ENCODE peak calls at places on chromosome 1, in six cellular contexts. One of them, this sample, is unnamed. For H3K4me1 and H3K27me3, the result is how much of the 10 kb centered on the place peaks cover.

GRCh38 chr1:78375996-78376395 is 114.8 kb upstream of the PTGFR start:
- DNase-seq in endodermal cell: no peak
- DNase-seq in spleen: no peak
- DNase-seq in tibial nerve: no peak
- DNase-seq in HepG2: no peak
- DNase-seq in H9: no peak
- DNase-seq in this sample: no peak

GRCh38 chr1:155529109-155529508 is 33.5 kb downstream of the ASH1L start:
- DNase-seq in spleen: no peak
- DNase-seq in H9: no peak
- DNase-seq in tibial nerve: no peak
- DNase-seq in endodermal cell: no peak
- DNase-seq in HepG2: no peak
- DNase-seq in this sample: no peak

GRCh38 chr1:243264718-243265117 is 8.9 kb downstream of the SDCCAG8 start:
- DNase-seq in tibial nerve: no peak
- DNase-seq in endodermal cell: no peak
- DNase-seq in H9: no peak
- DNase-seq in spleen: no peak
- DNase-seq in HepG2: no peak
- DNase-seq in this sample: no peak

GRCh38 chr1:63882048-63882704 is 108.4 kb downstream of the ROR1 start:
- DNase-seq in tibial nerve: no peak
- DNase-seq in endodermal cell: no peak
- DNase-seq in H9: no peak
- DNase-seq in HepG2: no peak
- DNase-seq in spleen: no peak
- DNase-seq in this sample: no peak

GRCh38 chr1:156667968-156668709 is 9.1 kb downstream of the NES start:
- DNase-seq in endodermal cell: peak
- DNase-seq in spleen: no peak
- DNase-seq in H9: peak
- DNase-seq in HepG2: no peak
- DNase-seq in tibial nerve: no peak
- DNase-seq in this sample: no peak

GRCh38 chr1:211630236-211631081 is 45.0 kb downstream of the NEK2 start:
- DNase-seq in H9: peak
- DNase-seq in endodermal cell: peak
- DNase-seq in spleen: peak
- DNase-seq in tibial nerve: no peak
- DNase-seq in HepG2: peak
- DNase-seq in this sample: no peak

GRCh38 chr1:225921734-225922709 is 2.0 kb downstream of the PYCR2 start:
- DNase-seq in H9: no peak
- DNase-seq in spleen: no peak
- DNase-seq in HepG2: no peak
- DNase-seq in endodermal cell: no peak
- DNase-seq in tibial nerve: no peak
- DNase-seq in this sample: no peak

GRCh38 chr1:220432408-220432807 is 95.5 kb upstream of the MARK1 start:
- DNase-seq in endodermal cell: no peak
- DNase-seq in spleen: no peak
- DNase-seq in H9: no peak
- DNase-seq in HepG2: no peak
- DNase-seq in tibial nerve: no peak
- DNase-seq in this sample: no peak

GRCh38 chr1:4700801-4701200 is 46.4 kb downstream of the AJAP1 start:
- DNase-seq in tibial nerve: no peak
- DNase-seq in spleen: peak
- DNase-seq in endodermal cell: no peak
- DNase-seq in H9: no peak
- DNase-seq in HepG2: no peak
- DNase-seq in this sample: no peak

GRCh38 chr1:51636191-51636590 is 19.3 kb downstream of the OSBPL9 start:
- DNase-seq in H9: no peak
- DNase-seq in endodermal cell: no peak
- DNase-seq in HepG2: no peak
- DNase-seq in spleen: no peak
- DNase-seq in tibial nerve: no peak
- DNase-seq in this sample: no peak

GRCh38 chr1:15525043-15525958 is 1.3 kb upstream of the CASP9 start:
- DNase-seq in H9: no peak
- DNase-seq in tibial nerve: peak
- DNase-seq in endodermal cell: peak
- DNase-seq in spleen: no peak
- DNase-seq in HepG2: peak
- DNase-seq in this sample: peak

GRCh38 chr1:23286401-23286800 is 57.7 kb downstream of the HNRNPR start:
- DNase-seq in HepG2: no peak
- DNase-seq in spleen: no peak
- DNase-seq in tibial nerve: no peak
- DNase-seq in H9: no peak
- DNase-seq in endodermal cell: no peak
- DNase-seq in this sample: no peak

GRCh38 chr1:215730600-215730999 is 163.5 kb downstream of the KCTD3 start:
- DNase-seq in spleen: no peak
- DNase-seq in HepG2: no peak
- DNase-seq in endodermal cell: no peak
- DNase-seq in H9: no peak
- DNase-seq in tibial nerve: no peak
- DNase-seq in this sample: no peak

DNA sequence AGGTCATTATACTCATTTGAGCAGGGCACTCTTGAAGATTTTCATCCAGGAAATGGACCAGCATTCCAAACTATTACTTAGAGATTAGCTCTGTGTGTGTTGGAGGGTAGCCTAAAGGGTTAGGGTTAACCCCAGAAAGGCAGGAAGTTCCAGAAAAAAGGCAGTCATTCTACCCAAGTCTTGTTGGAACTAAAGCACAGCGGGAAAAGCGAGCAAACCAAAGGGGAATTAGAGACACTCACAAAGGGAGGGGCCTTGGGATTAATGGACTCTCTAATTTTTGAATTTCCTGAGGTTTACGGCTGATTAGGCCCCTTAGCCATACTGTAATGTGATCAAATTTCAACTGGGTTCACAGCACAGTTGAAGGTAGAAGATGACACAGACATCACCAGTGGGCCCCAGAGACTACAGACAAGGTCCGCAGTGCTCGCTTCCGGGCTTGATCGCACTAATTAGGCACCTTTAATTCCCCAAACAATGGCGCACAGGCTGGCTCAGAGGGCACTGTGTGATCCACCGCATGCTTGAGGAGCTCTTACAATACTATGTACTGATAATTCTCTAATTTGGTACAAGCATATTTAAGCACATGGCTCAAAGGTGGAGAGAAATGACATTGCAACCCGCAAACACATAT is 28.3 kb downstream of the CAPZB start:
- DNase-seq in H9: no peak
- DNase-seq in tibial nerve: no peak
- DNase-seq in spleen: no peak
- DNase-seq in HepG2: no peak
- DNase-seq in endodermal cell: peak
- DNase-seq in this sample: no peak
- H3K4me1 ChIP-seq in H9: under half
- H3K4me1 ChIP-seq in tibial nerve: half or more
- H3K4me1 ChIP-seq in spleen: half or more
- H3K4me1 ChIP-seq in HepG2: under half
- H3K4me1 ChIP-seq in endodermal cell: under half
- H3K4me1 ChIP-seq in this sample: under half

GRCh38 chr1:209205039-209205438 is 378.5 kb upstream of the CAMK1G start:
- DNase-seq in tibial nerve: no peak
- DNase-seq in HepG2: no peak
- DNase-seq in endodermal cell: peak
- DNase-seq in H9: no peak
- DNase-seq in spleen: no peak
- DNase-seq in this sample: no peak
- H3K27me3 ChIP-seq in tibial nerve: under half
- H3K27me3 ChIP-seq in HepG2: under half
- H3K27me3 ChIP-seq in endodermal cell: under half
- H3K27me3 ChIP-seq in H9: under half
- H3K27me3 ChIP-seq in spleen: under half
- H3K27me3 ChIP-seq in this sample: under half

DNA sequence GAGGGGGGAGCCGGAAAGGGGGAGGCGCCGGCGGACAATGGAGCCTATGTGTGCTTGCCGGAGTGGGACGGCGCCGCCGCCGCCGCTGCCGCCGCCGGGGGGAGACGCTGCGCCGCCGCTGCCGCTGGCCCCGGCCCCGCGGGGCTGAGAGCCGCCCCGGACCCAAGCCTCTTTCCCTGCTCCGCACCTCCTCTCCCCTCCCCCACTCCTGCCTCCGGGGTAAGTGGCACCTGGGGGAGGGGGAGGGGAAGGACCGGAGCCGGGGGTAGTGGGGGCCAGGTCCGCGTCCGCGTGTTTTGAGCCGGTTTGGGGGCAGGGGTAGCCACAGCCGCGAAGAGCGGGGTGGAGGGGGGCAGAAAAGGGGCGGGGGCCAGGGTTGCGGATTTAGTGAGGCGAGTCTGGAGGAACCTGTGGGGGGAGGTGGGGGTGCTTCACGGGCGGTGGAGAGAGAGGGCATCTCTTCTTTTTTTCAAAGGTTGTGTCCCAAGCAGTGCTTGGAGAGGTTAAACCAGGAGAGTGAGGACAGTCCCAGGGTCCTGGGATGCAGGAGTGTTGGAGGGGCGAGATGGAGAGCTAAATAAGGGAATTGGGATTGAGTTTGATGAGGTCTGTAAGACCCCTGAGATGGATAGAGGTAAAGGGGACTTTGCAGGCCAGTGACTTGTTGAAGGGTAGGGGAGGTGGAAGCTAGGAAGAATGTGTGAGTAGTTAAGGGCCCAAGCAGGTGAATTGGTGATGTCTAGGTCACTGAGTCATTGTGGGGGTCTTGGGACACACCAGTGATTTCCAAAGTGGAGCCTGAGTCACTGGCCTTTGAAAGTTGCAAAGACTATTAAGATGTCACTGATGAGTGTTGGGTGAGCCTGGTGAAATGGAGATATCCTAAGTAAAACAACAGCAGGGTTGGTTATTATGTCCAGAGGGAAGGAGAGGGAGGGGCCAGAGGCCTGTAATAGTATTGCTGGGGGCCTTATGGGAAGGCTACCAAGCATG is 59.1 kb downstream of the BCL9 start:
- DNase-seq in tibial nerve: no peak
- DNase-seq in endodermal cell: no peak
- DNase-seq in HepG2: peak
- DNase-seq in spleen: no peak
- DNase-seq in H9: no peak
- DNase-seq in this sample: no peak
- TF ChIP-seq CTCF in tibial nerve: peak
- TF ChIP-seq CTCF in endodermal cell: peak
- TF ChIP-seq CTCF in HepG2: peak
- TF ChIP-seq CTCF in spleen: no peak
- TF ChIP-seq CTCF in H9: no peak
- TF ChIP-seq CTCF in this sample: no peak

GRCh38 chr1:208201241-208201640 is 42.9 kb downstream of the PLXNA2 start:
- DNase-seq in HepG2: peak
- DNase-seq in endodermal cell: no peak
- DNase-seq in spleen: no peak
- DNase-seq in H9: no peak
- DNase-seq in tibial nerve: no peak
- DNase-seq in this sample: no peak
- H3K4me1 ChIP-seq in HepG2: under half
- H3K4me1 ChIP-seq in endodermal cell: under half
- H3K4me1 ChIP-seq in spleen: under half
- H3K4me1 ChIP-seq in H9: under half
- H3K4me1 ChIP-seq in tibial nerve: half or more
- H3K4me1 ChIP-seq in this sample: under half

GRCh38 chr1:34929853-34930701 is 627 bp upstream of the DLGAP3 start:
- DNase-seq in HepG2: no peak
- DNase-seq in endodermal cell: peak
- DNase-seq in spleen: no peak
- DNase-seq in H9: peak
- DNase-seq in tibial nerve: no peak
- DNase-seq in this sample: no peak

GRCh38 chr1:34930702-34931071 is 1.2 kb upstream of the DLGAP3 start:
- DNase-seq in HepG2: no peak
- DNase-seq in spleen: no peak
- DNase-seq in endodermal cell: no peak
- DNase-seq in H9: no peak
- DNase-seq in tibial nerve: no peak
- DNase-seq in this sample: no peak

GRCh38 chr1:34928066-34928864 is 1.2 kb downstream of the DLGAP3 start:
- DNase-seq in H9: peak
- DNase-seq in tibial nerve: no peak
- DNase-seq in spleen: no peak
- DNase-seq in endodermal cell: peak
- DNase-seq in HepG2: no peak
- DNase-seq in this sample: no peak

GRCh38 chr1:34928865-34929496 is 469 bp downstream of the DLGAP3 start:
- DNase-seq in tibial nerve: no peak
- DNase-seq in endodermal cell: peak
- DNase-seq in H9: no peak
- DNase-seq in HepG2: no peak
- DNase-seq in spleen: no peak
- DNase-seq in this sample: no peak

DNA sequence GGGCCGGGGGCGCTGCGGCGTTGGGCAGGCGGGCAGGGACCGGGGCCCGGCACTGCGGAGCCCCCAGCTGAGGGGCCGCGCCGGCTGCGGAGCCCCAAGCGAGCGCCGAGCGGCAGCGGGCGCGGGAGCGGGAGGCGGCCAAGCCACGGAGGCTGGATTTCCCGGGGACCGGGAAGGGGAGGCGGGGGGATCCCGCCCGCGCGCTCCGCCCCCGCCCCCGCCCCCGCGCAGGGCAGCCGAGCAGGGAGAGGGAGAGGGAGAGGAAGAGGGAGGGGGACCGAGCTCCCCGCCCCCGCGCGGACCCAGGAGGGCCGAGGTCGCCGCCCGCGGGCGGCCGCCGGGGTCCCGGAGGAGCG is at the start of gene DLGAP3:
- DNase-seq in H9: no peak
- DNase-seq in HepG2: no peak
- DNase-seq in tibial nerve: no peak
- DNase-seq in endodermal cell: peak
- DNase-seq in spleen: no peak
- DNase-seq in this sample: no peak
- H3K27me3 ChIP-seq in H9: under half
- H3K27me3 ChIP-seq in HepG2: under half
- H3K27me3 ChIP-seq in tibial nerve: under half
- H3K27me3 ChIP-seq in endodermal cell: half or more
- H3K27me3 ChIP-seq in spleen: half or more
- H3K27me3 ChIP-seq in this sample: under half

DNA sequence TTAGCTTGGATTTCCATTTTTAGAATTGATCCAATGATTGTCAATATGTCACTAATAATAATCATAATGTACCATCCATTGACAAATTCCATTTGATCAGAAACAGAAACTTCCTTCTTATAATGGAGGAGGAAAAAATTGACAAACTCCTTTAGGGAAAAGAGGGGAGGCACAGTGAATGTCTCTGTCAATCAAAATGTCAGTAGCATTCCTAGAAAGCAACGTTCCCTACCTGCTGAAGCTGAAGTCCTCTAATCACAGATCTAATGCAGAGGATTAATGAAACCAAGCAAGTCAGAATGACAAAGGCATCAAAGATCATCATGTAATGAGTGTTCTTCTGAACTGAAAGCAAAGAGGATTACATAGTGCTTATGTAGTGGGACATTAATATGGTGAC is 22.4 kb downstream of the MCOLN3 start:
- DNase-seq in endodermal cell: no peak
- DNase-seq in spleen: no peak
- DNase-seq in HepG2: no peak
- DNase-seq in tibial nerve: no peak
- DNase-seq in H9: no peak
- DNase-seq in this sample: no peak
- TF ChIP-seq CTCF in endodermal cell: no peak
- TF ChIP-seq CTCF in spleen: no peak
- TF ChIP-seq CTCF in HepG2: no peak
- TF ChIP-seq CTCF in tibial nerve: no peak
- TF ChIP-seq CTCF in H9: no peak
- TF ChIP-seq CTCF in this sample: no peak

This sample was measured in left lung.